ENCODE peak calls at places on chromosomes 16 and 17, in five cellular contexts. W is GM12878, D is HepG2, Z is H1, F is K562. R is an unnamed sample.

GRCh38 chr17:75555679-75556153 is 30.2 kb downstream of the LLGL2 start:
- DNase-seq in W (no peak), D (no peak), Z (no peak), F (no peak), R (no peak)

GRCh38 chr17:83086197-83086880 is 6.9 kb downstream of the METRNL start:
- DNase-seq in W (no peak), D (no peak), Z (no peak), F (no peak), R (no peak)

GRCh38 chr17:71505200-71505599 is 615.6 kb upstream of the SOX9 start:
- DNase-seq in W (no peak), D (no peak), Z (no peak), F (no peak), R (no peak)

GRCh38 chr17:2549392-2550211 is 37.9 kb upstream of the METTL16 start:
- DNase-seq in W (no peak), D (no peak), Z (no peak), F (no peak), R (no peak)

GRCh38 chr17:49229076-49229804 is 1.3 kb downstream of the PHOSPHO1 start:
- DNase-seq in W (no peak), D (no peak), Z (no peak), F (no peak), R (peak; percentile 32)

GRCh38 chr17:33072421-33073175 is 81.0 kb downstream of the SPACA3 start:
- DNase-seq in W (no peak), D (no peak), Z (no peak), F (no peak), R (no peak)

GRCh38 chr17:5762191-5762590 is 177.9 kb upstream of the NLRP1 start:
- DNase-seq in W (no peak), D (no peak), Z (no peak), F (no peak), R (no peak)

GRCh38 chr17:62760059-62760887 is 47.8 kb downstream of the MARCHF10 start:
- DNase-seq in W (no peak), D (no peak), Z (no peak), F (no peak), R (no peak)

GRCh38 chr16:28491080-28491969 is 549 bp downstream of the CLN3 start:
- DNase-seq in W (no peak), D (peak; percentile 49), Z (peak; percentile 76), F (peak; percentile 74), R (peak; percentile 68)

GRCh38 chr17:64773836-64774761 is 112.0 kb upstream of the SMURF2 start:
- DNase-seq in W (no peak), D (peak; percentile 91), Z (peak; percentile 93), F (peak; percentile 73), R (peak; percentile 71)

GRCh38 chr17:7313028-7313889 is 1.9 kb downstream of the GPS2 start:
- DNase-seq in W (no peak), D (peak; percentile 45), Z (peak; percentile 52), F (no peak), R (no peak)

GRCh38 chr17:72734611-72735010 is 357.9 kb downstream of the SLC39A11 start:
- DNase-seq in W (no peak), D (no peak), Z (no peak), F (no peak), R (no peak)

GRCh38 chr17:68497885-68498319 is 14.3 kb upstream of the PRKAR1A start:
- DNase-seq in W (peak; percentile 94), D (no peak), Z (no peak), F (no peak), R (no peak)

GRCh38 chr17:27453466-27453865 is 2.8 kb upstream of the KSR1 start:
- DNase-seq in W (no peak), D (no peak), Z (no peak), F (no peak), R (no peak)

GRCh38 chr17:80671039-80671822 is 126.6 kb downstream of the RPTOR start:
- DNase-seq in W (no peak), D (no peak), Z (no peak), F (no peak), R (no peak)

GRCh38 chr17:78828470-78829185 is 12.0 kb downstream of the USP36 start:
- DNase-seq in W (no peak), D (no peak), Z (no peak), F (no peak), R (peak; percentile 42)

GRCh38 chr16:86751081-86752030 is 173.0 kb downstream of the FOXL1 start:
- DNase-seq in W (no peak), D (no peak), Z (no peak), F (no peak), R (no peak)

GRCh38 chr16:30874821-30875717 is 18.8 kb downstream of the BCL7C start:
- DNase-seq in W (peak; percentile 64), D (peak; percentile 91), Z (peak; percentile 94), F (peak; percentile 83), R (peak; percentile 93)

GRCh38 chr17:70558821-70559220 is 389.5 kb downstream of the KCNJ2 start:
- DNase-seq in W (no peak), D (no peak), Z (no peak), F (no peak), R (no peak)

GRCh38 chr16:12449374-12449773 is 354.3 kb downstream of the CPPED1 start:
- DNase-seq in W (no peak), D (no peak), Z (no peak), F (no peak), R (no peak)

GRCh38 chr17:59761385-59762021 is 54.0 kb downstream of the VMP1 start:
- DNase-seq in W (no peak), D (peak; percentile 92), Z (no peak), F (no peak), R (no peak)

GRCh38 chr17:19268611-19269010 is 31.4 kb downstream of the EPN2 start:
- DNase-seq in W (no peak), D (no peak), Z (no peak), F (no peak), R (no peak)

GRCh38 chr17:19270951-19271611 is 33.9 kb downstream of the EPN2 start:
- DNase-seq in W (peak; percentile 37), D (no peak), Z (no peak), F (peak; percentile 73), R (no peak)

GRCh38 chr17:19270347-19270950 is 33.3 kb downstream of the EPN2 start:
- DNase-seq in W (no peak), D (no peak), Z (no peak), F (no peak), R (no peak)

GRCh38 chr17:19269641-19270040 is 32.5 kb downstream of the EPN2 start:
- DNase-seq in W (no peak), D (no peak), Z (no peak), F (no peak), R (no peak)

DNA sequence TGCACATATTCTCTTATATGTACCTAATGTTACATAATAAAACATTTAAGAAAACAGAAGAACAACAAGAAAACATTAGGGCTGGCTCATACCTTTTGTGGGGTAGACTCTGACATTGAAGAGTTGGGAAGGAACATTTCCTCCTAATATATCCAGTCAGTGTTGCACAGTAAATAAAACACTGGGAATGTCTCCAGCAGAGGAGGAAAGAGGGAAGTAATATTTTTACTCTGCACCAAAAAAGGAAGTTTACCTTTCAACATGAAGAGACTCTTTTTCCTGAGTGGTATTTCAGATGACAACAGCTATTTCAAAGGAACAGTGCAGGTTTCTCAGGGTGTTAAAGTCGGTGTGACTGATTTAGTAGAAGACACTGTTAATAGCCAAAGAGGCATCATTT is 31.9 kb downstream of the EPN2 start:
- DNase-seq in W (no peak), D (no peak), Z (no peak), F (no peak), R (no peak)
- TF ChIP-seq MAX in W (no peak), D (no peak), Z (no peak), F (no peak), R (no peak)

GRCh38 chr17:9725575-9725974 is 65.8 kb downstream of the DHRS7C start:
- DNase-seq in W (no peak), D (peak; percentile 20), Z (no peak), F (no peak), R (no peak)
- TF ChIP-seq TAF1 in W (no peak), D (no peak), Z (no peak), F (no peak), R (no peak)

DNA sequence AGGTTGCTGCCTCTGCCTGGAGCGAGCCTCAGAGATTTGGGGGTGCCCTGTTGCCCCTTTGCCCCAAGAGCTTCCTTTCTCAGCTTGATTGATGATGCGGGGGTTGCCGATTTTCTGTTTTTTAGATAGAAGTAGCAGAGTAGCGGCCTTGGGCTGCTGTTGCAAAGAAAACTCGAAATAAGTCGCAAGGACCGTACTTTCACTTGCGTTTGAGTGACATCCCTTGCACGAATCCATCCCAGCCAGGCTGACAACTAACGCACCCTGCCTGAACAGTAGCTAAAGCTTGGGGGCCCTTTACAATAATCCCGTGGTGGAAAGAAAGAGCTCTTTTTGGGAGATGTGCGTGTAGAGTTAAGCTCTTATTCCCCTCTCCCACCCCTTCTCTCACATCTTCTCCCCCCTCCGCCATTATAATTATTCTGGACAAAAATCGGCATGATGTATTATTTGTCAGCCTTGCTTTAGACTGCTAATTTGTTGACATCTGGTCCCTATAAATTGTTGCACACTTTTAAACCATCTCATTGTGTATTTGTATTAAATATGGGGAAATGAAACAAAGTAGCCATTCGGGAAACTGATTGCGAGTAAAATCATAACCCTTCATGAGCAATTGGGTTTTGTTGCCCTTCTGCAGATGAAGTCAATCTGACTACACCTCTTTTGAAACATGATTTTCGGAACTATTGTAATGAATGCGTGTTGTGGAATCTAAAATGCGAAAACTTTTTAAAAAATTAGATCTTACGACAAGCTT is 898 bp downstream of the USP10 start:
- DNase-seq in W (no peak), D (no peak), Z (no peak), F (no peak), R (peak; percentile 37)
- TF ChIP-seq MAX in W (no peak), D (no peak), Z (no peak), F (no peak), R (no peak)

GRCh38 chr17:57999496-58000017 is 7.5 kb downstream of the SRSF1 start:
- DNase-seq in W (peak; percentile 55), D (peak; percentile 76), Z (no peak), F (no peak), R (peak; percentile 54)
- TF ChIP-seq TAF1 in W (no peak), D (no peak), Z (no peak), F (no peak), R (no peak)

GRCh38 chr17:39591958-39592954 is 15.5 kb downstream of the NEUROD2 start:
- DNase-seq in W (no peak), D (peak; percentile 68), Z (peak; percentile 90), F (peak; percentile 59), R (peak; percentile 62)
- TF ChIP-seq MAX in W (no peak), D (no peak), Z (peak; percentile 6), F (no peak), R (no peak)

GRCh38 chr16:57722651-57723050 is 12.9 kb upstream of the KATNB1 start:
- DNase-seq in W (no peak), D (no peak), Z (no peak), F (no peak), R (no peak)

GRCh38 chr16:57723170-57723569 is 12.4 kb upstream of the KATNB1 start:
- DNase-seq in W (no peak), D (peak; percentile 42), Z (peak; percentile 77), F (peak; percentile 51), R (no peak)

GRCh38 chr16:57721356-57721755 is 14.2 kb upstream of the KATNB1 start:
- DNase-seq in W (no peak), D (no peak), Z (no peak), F (no peak), R (no peak)

GRCh38 chr16:57721765-57722499 is 13.6 kb upstream of the KATNB1 start:
- DNase-seq in W (no peak), D (no peak), Z (no peak), F (no peak), R (peak; percentile 44)

GRCh38 chr16:57720142-57720575 is 15.4 kb upstream of the KATNB1 start:
- DNase-seq in W (no peak), D (peak; percentile 72), Z (peak; percentile 60), F (peak; percentile 60), R (peak; percentile 65)
- TF ChIP-seq TAF1 in W (no peak), D (no peak), Z (no peak), F (no peak), R (no peak)

R was measured in SK-N-SH.